ENCODE peak calls at places on chromosomes 12 and 14, in nine cellular contexts. X, L, R, I, V, O, J, G and C are unnamed samples.

GRCh38 chr12:47821346-47821706 is 1.6 kb upstream of the HDAC7 start:
- DNase-seq in X (no peak), G (no peak), R (no peak), J (no peak), V (peak), O (no peak), L (no peak), I (no peak), C (no peak)

GRCh38 chr12:117347588-117347987 is 13.8 kb downstream of the NOS1 start:
- DNase-seq in I (no peak), X (no peak), O (no peak), L (no peak), R (no peak), G (no peak), J (no peak), V (no peak), C (no peak)

GRCh38 chr12:71439613-71440392 is at the start of gene LGR5:
- DNase-seq in G (no peak), J (no peak), V (peak), I (peak), L (no peak), R (peak), O (peak), X (peak), C (no peak)

GRCh38 chr12:5083955-5084849 is 40.5 kb downstream of the KCNA5 start:
- DNase-seq in L (no peak), R (peak), J (peak), G (peak), X (peak), O (peak), V (no peak), I (peak), C (peak)

GRCh38 chr14:103329421-103330347 is 4.4 kb upstream of the EIF5 start:
- DNase-seq in R (no peak), I (no peak), X (no peak), G (no peak), J (no peak), V (no peak), L (no peak), O (no peak), C (no peak)

GRCh38 chr12:85865905-85866304 is 8.2 kb upstream of the NTS start:
- DNase-seq in L (no peak), R (no peak), J (no peak), O (no peak), G (no peak), V (peak), X (no peak), I (no peak), C (no peak)

GRCh38 chr14:54803926-54804719 is 98.5 kb downstream of the GCH1 start:
- DNase-seq in J (no peak), X (no peak), O (no peak), R (no peak), I (no peak), V (no peak), G (no peak), L (no peak), C (no peak)

GRCh38 chr14:51028851-51029754 is 65.8 kb downstream of the TRIM9 start:
- DNase-seq in O (no peak), L (no peak), V (no peak), R (no peak), X (no peak), I (no peak), G (no peak), J (no peak), C (no peak)

GRCh38 chr12:47837190-47838171 is 17.8 kb upstream of the HDAC7 start:
- DNase-seq in G (peak), O (peak), V (peak), I (peak), X (peak), J (peak), L (no peak), R (peak), C (no peak)

GRCh38 chr12:67434653-67435375 is 165.7 kb downstream of the CAND1 start:
- DNase-seq in R (no peak), I (no peak), O (peak), L (no peak), X (no peak), J (no peak), G (no peak), V (no peak), C (peak)

GRCh38 chr12:113577464-113578121 is 105.9 kb upstream of the LHX5 start:
- DNase-seq in V (no peak), O (no peak), I (no peak), R (no peak), X (no peak), L (no peak), J (no peak), G (no peak), C (no peak)

GRCh38 chr12:6872073-6873048 is 742 bp downstream of the SPSB2 start:
- DNase-seq in O (peak), L (no peak), V (peak), R (peak), G (peak), J (peak), X (peak), I (peak), C (peak)

GRCh38 chr12:70557583-70558263 is 79.5 kb downstream of the PTPRB start:
- DNase-seq in V (no peak), X (peak), G (no peak), I (no peak), O (no peak), L (no peak), J (no peak), R (no peak), C (peak)